ENCODE peak calls at places on chromosomes 2 and 18, in seven cellular contexts. C is breast epithelium, X is WERI-Rb-1, W is testis, B is epithelial cell of esophagus, L is foreskin fibroblast, E is WTC11. D is an unnamed sample.

GRCh38 chr2:157172239-157172638 is 85.3 kb upstream of the GALNT5 start:
- DNase-seq in C (no peak), X (no peak), W (no peak), B (peak), L (no peak), E (no peak), D (no peak)

GRCh38 chr18:3224223-3224622 is 4.5 kb upstream of the MYOM1 start:
- DNase-seq in C (no peak), X (no peak), W (no peak), B (no peak), L (no peak), E (no peak), D (no peak)

GRCh38 chr2:240411261-240412160 is 24.0 kb upstream of the GPC1 start:
- DNase-seq in C (no peak), X (peak), W (no peak), B (no peak), L (no peak), E (no peak), D (no peak)

GRCh38 chr2:70300771-70301343 is 1.0 kb downstream of the FAM136A start:
- DNase-seq in C (no peak), X (no peak), W (no peak), B (no peak), L (no peak), E (no peak), D (no peak)

GRCh38 chr2:121258066-121258465 is 26.9 kb downstream of the TFCP2L1 start:
- DNase-seq in C (no peak), X (no peak), W (no peak), B (no peak), L (no peak), E (no peak), D (no peak)

GRCh38 chr2:237714690-237715458 is 83.7 kb upstream of the RBM44 start:
- DNase-seq in C (peak), X (no peak), W (no peak), B (peak), L (no peak), E (no peak), D (no peak)

GRCh38 chr2:64400733-64401500 is 53.0 kb upstream of the LGALSL start:
- DNase-seq in C (no peak), X (peak), W (no peak), B (peak), L (no peak), E (no peak), D (no peak)

GRCh38 chr2:69041214-69041613 is 28.2 kb downstream of the ANTXR1 start:
- DNase-seq in C (no peak), X (no peak), W (no peak), B (no peak), L (no peak), E (no peak), D (no peak)

GRCh38 chr18:79426376-79427300 is 30.9 kb downstream of the NFATC1 start:
- DNase-seq in C (no peak), X (no peak), W (no peak), B (no peak), L (no peak), E (no peak), D (no peak)

GRCh38 chr2:603869-604268 is 73.3 kb downstream of the TMEM18 start:
- DNase-seq in C (no peak), X (no peak), W (no peak), B (no peak), L (no peak), E (no peak), D (no peak)

GRCh38 chr2:108565778-108566375 is 31.6 kb downstream of the LIMS1 start:
- DNase-seq in C (no peak), X (peak), W (no peak), B (no peak), L (peak), E (no peak), D (no peak)

GRCh38 chr18:67730884-67731283 is 214.4 kb upstream of the DSEL start:
- DNase-seq in C (no peak), X (no peak), W (no peak), B (peak), L (peak), E (no peak), D (no peak)

GRCh38 chr2:232593931-232594330 is 39.5 kb upstream of the EFHD1 start:
- DNase-seq in C (no peak), X (no peak), W (no peak), B (no peak), L (no peak), E (no peak), D (no peak)

GRCh38 chr2:207768891-207769596 is 662 bp downstream of the FZD5 start:
- DNase-seq in C (no peak), X (peak), W (peak), B (peak), L (peak), E (peak), D (no peak)

GRCh38 chr2:70902579-70902978 is 33.1 kb upstream of the ATP6V1B1 start:
- DNase-seq in C (no peak), X (no peak), W (no peak), B (no peak), L (no peak), E (no peak), D (no peak)

GRCh38 chr2:237979331-237979730 is 12.5 kb downstream of the UBE2F start:
- DNase-seq in C (no peak), X (no peak), W (no peak), B (no peak), L (no peak), E (no peak), D (no peak)

GRCh38 chr18:78640596-78640995 is 339.0 kb upstream of the SALL3 start:
- DNase-seq in C (no peak), X (no peak), W (no peak), B (no peak), L (no peak), E (no peak), D (no peak)

GRCh38 chr2:150788741-150789140 is 301.3 kb upstream of the RND3 start:
- DNase-seq in C (no peak), X (no peak), W (no peak), B (no peak), L (peak), E (no peak), D (no peak)

GRCh38 chr2:230124792-230125452 is 56.2 kb upstream of the SLC16A14 start:
- DNase-seq in C (no peak), X (no peak), W (peak), B (no peak), L (no peak), E (no peak), D (no peak)

GRCh38 chr18:39701071-39701783 is 2135.6 kb upstream of the CELF4 start:
- DNase-seq in C (no peak), X (no peak), W (no peak), B (peak), L (no peak), E (no peak), D (no peak)

GRCh38 chr18:6718255-6718654 is 11.3 kb upstream of the ARHGAP28 start:
- DNase-seq in C (no peak), X (no peak), W (no peak), B (no peak), L (no peak), E (no peak), D (no peak)

GRCh38 chr2:48043301-48043700 is 137.0 kb upstream of the FBXO11 start:
- DNase-seq in C (no peak), X (no peak), W (no peak), B (no peak), L (no peak), E (no peak), D (no peak)

GRCh38 chr2:123164216-123164615 is 860.9 kb upstream of the CNTNAP5 start:
- DNase-seq in C (no peak), X (no peak), W (no peak), B (peak), L (no peak), E (no peak), D (no peak)

GRCh38 chr2:133608291-133608690 is 40.0 kb upstream of the NCKAP5 start:
- DNase-seq in C (no peak), X (no peak), W (no peak), B (no peak), L (no peak), E (no peak), D (no peak)

DNA sequence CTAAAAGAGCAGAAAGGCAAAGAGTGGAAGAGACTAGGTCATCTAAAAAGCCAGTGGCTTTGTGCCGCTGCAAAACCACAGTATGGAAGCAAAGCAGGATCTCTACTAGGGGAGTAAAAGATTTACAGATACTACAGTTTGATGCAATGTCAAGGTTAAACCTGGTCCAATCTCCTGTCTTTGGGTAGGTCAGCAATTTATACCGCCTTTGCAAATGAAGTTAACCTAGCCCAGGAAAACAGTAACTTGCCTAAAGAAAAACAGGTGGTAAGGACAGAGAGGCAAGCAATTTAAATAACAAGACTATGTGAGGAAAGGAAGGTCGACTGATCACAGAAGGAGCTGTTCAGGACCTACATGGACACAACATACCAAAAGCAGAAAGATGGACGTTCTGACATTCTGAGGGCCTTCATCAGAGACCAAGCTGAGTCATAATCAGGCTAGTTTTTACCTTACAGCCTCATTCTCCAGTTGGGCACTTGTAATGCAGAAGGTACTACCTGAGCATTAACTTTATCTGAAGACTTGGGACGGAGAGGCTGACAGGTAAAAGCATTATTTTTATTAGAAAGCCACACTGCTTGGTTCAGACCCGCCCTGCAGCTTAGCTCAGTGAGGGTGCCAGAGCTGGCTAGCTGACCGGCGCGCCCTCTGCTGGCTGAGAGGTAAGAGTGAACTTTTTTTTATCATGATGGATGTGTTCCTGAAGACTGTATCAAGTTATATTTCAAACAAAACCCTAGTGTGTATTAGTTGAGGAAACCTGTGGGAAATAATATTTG is 15.9 kb downstream of the CDKL4 start:
- DNase-seq in C (peak), X (peak), W (peak), B (peak), L (peak), E (peak), D (no peak)
- TF ChIP-seq CTCF in C (peak), X (peak), W (peak), B (peak), L (peak), E (peak), D (peak)

GRCh38 chr18:22168360-22168921 is 948 bp upstream of the GATA6 start:
- DNase-seq in C (no peak), X (no peak), W (peak), B (peak), L (peak), E (peak), D (no peak)
- TF ChIP-seq CTCF in C (no peak), X (no peak), W (no peak), B (peak), L (no peak), E (no peak), D (no peak)

GRCh38 chr2:189424956-189425355 is 16.3 kb upstream of the WDR75 start:
- DNase-seq in C (no peak), X (no peak), W (no peak), B (no peak), L (no peak), E (no peak), D (no peak)

GRCh38 chr2:189426886-189427285 is 14.4 kb upstream of the WDR75 start:
- DNase-seq in C (no peak), X (no peak), W (no peak), B (no peak), L (no peak), E (no peak), D (no peak)

GRCh38 chr2:189425676-189426075 is 15.6 kb upstream of the WDR75 start:
- DNase-seq in C (no peak), X (no peak), W (no peak), B (no peak), L (no peak), E (no peak), D (no peak)

GRCh38 chr2:189421644-189422043 is 19.6 kb upstream of the WDR75 start:
- DNase-seq in C (no peak), X (no peak), W (no peak), B (peak), L (peak), E (no peak), D (no peak)
- TF ChIP-seq CTCF in C (no peak), X (no peak), W (no peak), B (no peak), L (no peak), E (no peak), D (peak)

DNA sequence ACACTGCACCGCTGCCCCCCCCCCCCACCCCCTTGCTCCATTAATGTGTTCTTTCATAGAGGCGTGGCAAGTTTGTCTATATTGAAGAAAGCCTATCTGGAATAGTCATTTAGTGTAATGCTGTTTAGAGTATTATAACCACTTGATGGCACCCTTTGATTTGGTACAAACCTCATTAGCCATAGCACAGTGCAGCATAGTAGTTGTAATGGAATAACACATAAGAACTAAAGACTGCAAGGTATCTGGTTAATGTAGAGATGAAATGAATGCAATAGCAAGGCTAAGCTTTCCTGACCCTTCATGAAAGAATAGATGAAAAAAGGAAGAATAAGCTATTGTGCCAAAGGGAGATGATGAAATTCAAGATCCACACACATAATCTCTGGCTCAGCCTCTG is 81.9 kb downstream of the EHBP1 start:
- DNase-seq in C (no peak), X (no peak), W (no peak), B (peak), L (peak), E (no peak), D (no peak)
- TF ChIP-seq CTCF in C (no peak), X (peak), W (no peak), B (peak), L (peak), E (no peak), D (peak)

GRCh38 chr2:130363479-130363878 is 7.6 kb downstream of the PTPN18 start:
- DNase-seq in C (no peak), X (no peak), W (no peak), B (no peak), L (no peak), E (no peak), D (no peak)
- TF ChIP-seq CTCF in C (no peak), X (no peak), W (no peak), B (no peak), L (no peak), E (no peak), D (no peak)

GRCh38 chr2:214587442-214587841 is 176.6 kb downstream of the VWC2L start:
- DNase-seq in C (no peak), X (no peak), W (no peak), B (peak), L (no peak), E (peak), D (no peak)
- TF ChIP-seq CTCF in C (no peak), X (peak), W (no peak), B (peak), L (peak), E (peak), D (peak)

GRCh38 chr2:214310319-214310718 is 100.5 kb upstream of the VWC2L start:
- DNase-seq in C (no peak), X (no peak), W (peak), B (peak), L (no peak), E (no peak), D (no peak)
- TF ChIP-seq CTCF in C (no peak), X (peak), W (no peak), B (peak), L (peak), E (no peak), D (peak)